ENCODE peak calls at places on chromosomes 7 and 10, in four cellular contexts. M is dorsolateral prefrontal cortex, U is NT2/D1, H is GM12878. P is an unnamed sample.
A peak's percentile ranks its signal among the peaks of the same experiment; 100 is the strongest.

GRCh38 chr10:107072786-107073185 is 91.7 kb downstream of the SORCS1 start:
- DNase-seq in H (no peak), U (no peak), M (no peak), P (no peak)

GRCh38 chr10:3681642-3682554 is 103.1 kb downstream of the KLF6 start:
- DNase-seq in M (no peak), H (no peak), U (no peak), P (peak; percentile 36)

GRCh38 chr10:2981361-2981801 is 86.0 kb upstream of the PFKP start:
- DNase-seq in M (no peak), H (no peak), U (no peak), P (no peak)

GRCh38 chr7:28658392-28658791 is 246.1 kb downstream of the CREB5 start:
- DNase-seq in H (no peak), M (no peak), U (no peak), P (no peak)

GRCh38 chr7:155274956-155275355 is 22.7 kb upstream of the INSIG1 start:
- DNase-seq in H (no peak), M (no peak), U (no peak), P (no peak)

GRCh38 chr7:130989006-130989795 is 255.2 kb upstream of the KLF14 start:
- DNase-seq in H (no peak), M (no peak), U (no peak), P (no peak)

GRCh38 chr10:10915215-10915614 is 102.5 kb upstream of the CELF2 start:
- DNase-seq in H (no peak), M (no peak), U (no peak), P (no peak)

GRCh38 chr10:72687035-72687434 is 4.9 kb upstream of the MCU start:
- DNase-seq in H (no peak), M (no peak), U (no peak), P (no peak)

GRCh38 chr10:50613726-50614443 is 9.9 kb downstream of the SGMS1 start:
- DNase-seq in U (no peak), H (no peak), M (no peak), P (no peak)

GRCh38 chr7:22969010-22969431 is 44.9 kb downstream of the HYCC1 start:
- DNase-seq in U (no peak), H (no peak), M (no peak), P (no peak)

GRCh38 chr10:811781-812180 is 119.7 kb downstream of the LARP4B start:
- DNase-seq in M (no peak), U (no peak), H (no peak), P (peak; percentile 47)

GRCh38 chr7:55366461-55367138 is 1.5 kb downstream of the LANCL2 start:
- DNase-seq in U (no peak), H (peak; percentile 17), M (no peak), P (peak; percentile 26)

GRCh38 chr10:111023060-111023459 is 53.8 kb upstream of the ADRA2A start:
- DNase-seq in M (no peak), H (no peak), U (no peak), P (no peak)

GRCh38 chr10:98041352-98042043 is 11.1 kb upstream of the CRTAC1 start:
- DNase-seq in M (peak; percentile 82), H (no peak), U (peak; percentile 58), P (peak; percentile 73)

GRCh38 chr7:105246195-105247078 is 142.3 kb downstream of the SRPK2 start:
- DNase-seq in U (no peak), M (no peak), H (no peak), P (no peak)

GRCh38 chr7:44431091-44431608 is 59.3 kb downstream of the NUDCD3 start:
- DNase-seq in M (no peak), U (no peak), H (no peak), P (peak; percentile 11)

GRCh38 chr7:29748286-29749099 is 57.8 kb upstream of the WIPF3 start:
- DNase-seq in H (no peak), U (peak; percentile 33), M (no peak), P (peak; percentile 78)

GRCh38 chr10:79191951-79192676 is 123.3 kb downstream of the ZMIZ1 start:
- DNase-seq in M (no peak), H (no peak), U (no peak), P (no peak)

GRCh38 chr10:43591303-43591904 is 14.8 kb upstream of the ZNF485 start:
- DNase-seq in U (no peak), H (no peak), M (no peak), P (no peak)

GRCh38 chr10:1293636-1294440 is 237.7 kb downstream of the WDR37 start:
- DNase-seq in U (peak; percentile 15), H (no peak), M (no peak), P (no peak)

GRCh38 chr10:3364768-3365480 is 192.3 kb upstream of the PITRM1 start:
- DNase-seq in U (no peak), H (no peak), M (no peak), P (no peak)

GRCh38 chr7:24971333-24972165 is 8.4 kb downstream of the OSBPL3 start:
- DNase-seq in H (no peak), U (no peak), M (no peak), P (peak; percentile 96)

GRCh38 chr7:93622036-93622714 is 47.7 kb upstream of the CALCR start:
- DNase-seq in U (peak; percentile 33), H (no peak), M (peak; percentile 33), P (peak; percentile 56)

GRCh38 chr7:125780153-125780552 is 850.5 kb upstream of the POT1 start:
- DNase-seq in M (no peak), U (no peak), H (no peak), P (no peak)

GRCh38 chr10:118251791-118252190 is 90.3 kb downstream of the FAM204A start:
- DNase-seq in U (no peak), H (no peak), M (no peak), P (no peak)

GRCh38 chr7:129958643-129959479 is 6.1 kb upstream of the UBE2H start:
- DNase-seq in H (no peak), U (no peak), M (no peak), P (peak; percentile 83)

GRCh38 chr7:77351539-77352004 is 64.6 kb downstream of the GSAP start:
- DNase-seq in H (peak; percentile 98), M (no peak), U (no peak), P (peak; percentile 42)

GRCh38 chr10:49382226-49382625 is 13.7 kb downstream of the DRGX start:
- DNase-seq in U (no peak), H (no peak), M (no peak), P (no peak)

GRCh38 chr10:113320980-113321379 is 231.9 kb upstream of the HABP2 start:
- DNase-seq in H (no peak), M (no peak), U (no peak), P (no peak)

GRCh38 chr10:131424053-131424452 is 112.5 kb upstream of the TCERG1L start:
- DNase-seq in M (no peak), H (no peak), U (no peak), P (no peak)

GRCh38 chr7:21099432-21099831 is 312.7 kb upstream of the SP8 start:
- DNase-seq in U (no peak), H (peak; percentile 12), M (no peak), P (no peak)

GRCh38 chr7:84712326-84712725 is 474.5 kb downstream of the SEMA3D start:
- DNase-seq in U (no peak), M (no peak), H (no peak), P (peak; percentile 55)

GRCh38 chr10:58851606-58852005 is 324.8 kb upstream of the PHYHIPL start:
- DNase-seq in U (no peak), H (no peak), M (no peak), P (peak; percentile 13)

GRCh38 chr10:113221756-113222168 is 271.7 kb downstream of the TCF7L2 start:
- DNase-seq in M (no peak), U (peak; percentile 20), H (no peak), P (peak; percentile 20)

GRCh38 chr10:103916254-103916653 is 1.7 kb downstream of the STN1 start:
- DNase-seq in U (no peak), H (no peak), M (no peak), P (no peak)
- H3K4me3 ChIP-seq in U (no peak overlapping the region), H (peak overlapping the region; percentile 65), M (peak overlapping the region; percentile 69), P (peak overlapping the region; percentile 66)

GRCh38 chr7:2709553-2710165 is 21.7 kb downstream of the AMZ1 start:
- DNase-seq in H (peak; percentile 61), U (peak; percentile 90), M (peak; percentile 75), P (peak; percentile 62)
- H3K4me3 ChIP-seq in H (peak overlapping the region; percentile 56), U (peak overlapping the region; percentile 6), M (no peak overlapping the region), P (no peak overlapping the region)

GRCh38 chr7:138937484-138937883 is 43.7 kb downstream of the KIAA1549 start:
- DNase-seq in U (no peak), M (no peak), H (no peak), P (no peak)

GRCh38 chr7:138934401-138934800 is 46.8 kb downstream of the KIAA1549 start:
- DNase-seq in M (no peak), U (no peak), H (no peak), P (no peak)

GRCh38 chr7:138932870-138933269 is 48.3 kb downstream of the KIAA1549 start:
- DNase-seq in U (no peak), M (no peak), H (no peak), P (no peak)

GRCh38 chr7:138934861-138935260 is 46.3 kb downstream of the KIAA1549 start:
- DNase-seq in U (no peak), M (no peak), H (no peak), P (peak; percentile 39)

GRCh38 chr7:138935438-138936079 is 45.6 kb downstream of the KIAA1549 start:
- DNase-seq in U (no peak), H (no peak), M (no peak), P (peak; percentile 77)
- H3K4me3 ChIP-seq in U (no peak overlapping the region), H (no peak overlapping the region), M (no peak overlapping the region), P (no peak overlapping the region)

DNA sequence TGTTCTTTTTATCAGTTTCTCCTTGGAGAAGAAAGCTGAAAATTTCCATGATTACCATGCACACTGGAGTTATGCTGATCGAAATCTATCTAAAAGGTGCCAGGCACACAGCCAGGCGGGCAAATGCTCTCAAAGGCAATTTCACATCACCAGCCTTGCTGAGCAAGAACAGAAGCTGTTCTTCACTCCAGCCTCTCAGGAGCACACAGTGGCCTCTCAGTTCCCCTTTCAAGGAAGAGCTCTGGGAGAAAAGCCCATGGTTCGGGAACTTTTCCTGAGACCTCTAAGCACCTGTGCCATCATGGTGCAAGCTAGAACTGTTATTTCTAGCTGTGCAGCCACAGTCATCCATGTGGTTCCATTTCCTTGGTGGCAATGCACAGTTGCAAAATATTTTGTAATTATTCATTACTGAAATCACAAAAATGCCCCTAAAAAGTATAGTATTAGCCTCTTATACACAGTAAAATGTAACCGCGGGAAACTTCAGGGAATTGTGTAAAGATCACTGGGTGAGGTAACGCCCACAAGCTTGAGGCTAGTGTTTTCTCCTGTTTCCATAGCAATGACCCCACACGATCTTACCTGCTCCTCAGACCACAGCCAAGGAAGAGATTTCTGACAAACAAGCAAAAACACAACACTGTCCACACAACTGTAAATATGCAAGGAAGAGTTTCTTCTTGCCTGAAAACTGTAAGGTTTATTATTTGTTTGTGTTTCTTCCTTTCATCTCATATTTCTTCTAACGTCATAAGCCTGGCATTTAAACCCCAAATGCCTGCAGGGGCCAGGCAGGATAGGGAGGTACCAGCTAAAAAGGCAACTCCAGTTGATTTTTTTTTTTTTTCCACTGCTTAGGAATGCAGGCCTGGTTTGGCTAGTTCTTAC is 121.2 kb downstream of the FAM107B start:
- DNase-seq in U (no peak), H (no peak), M (no peak), P (peak; percentile 95)
- H3K4me3 ChIP-seq in U (no peak overlapping the region), H (no peak overlapping the region), M (no peak overlapping the region), P (no peak overlapping the region)

P was measured in choroid plexus epithelial cell.